ENCODE peak calls at places on chromosomes 16 and 17, in five cellular contexts. X is brain microvascular endothelial cell, P is cardiac muscle cell, G is A549, N is hepatocyte. C is an unnamed sample.

GRCh38 chr17:58420841-58421240 is 3.5 kb upstream of the RNF43 start:
- DNase-seq in N (no peak), G (no peak), X (no peak), P (no peak), C (no peak)

GRCh38 chr17:43129671-43130010 is 4.5 kb upstream of the BRCA1 start:
- DNase-seq in N (no peak), X (no peak), P (no peak), G (no peak), C (peak; percentile 3)

GRCh38 chr17:40307691-40308289 is 1.2 kb upstream of the RARA start:
- DNase-seq in P (no peak), X (no peak), G (no peak), N (no peak), C (no peak)

GRCh38 chr16:16120382-16121184 is 102.7 kb downstream of the ABCC6 start:
- DNase-seq in G (no peak), X (peak; percentile 12), P (no peak), N (no peak), C (peak; percentile 32)

GRCh38 chr17:55433629-55434422 is 12.2 kb upstream of the MMD start:
- DNase-seq in P (no peak), G (peak; percentile 80), N (peak; percentile 67), X (peak; percentile 89), C (no peak)

GRCh38 chr16:86747761-86748160 is 169.4 kb downstream of the FOXL1 start:
- DNase-seq in P (no peak), N (no peak), G (no peak), X (no peak), C (no peak)

GRCh38 chr16:20137909-20138308 is 64.2 kb upstream of the GPR139 start:
- DNase-seq in G (no peak), N (no peak), X (no peak), P (no peak), C (no peak)

GRCh38 chr17:60395508-60396065 is 3.7 kb upstream of the USP32 start:
- DNase-seq in P (no peak), G (no peak), X (no peak), N (no peak), C (no peak)

GRCh38 chr16:8720080-8720966 is 45.9 kb downstream of the ABAT start:
- DNase-seq in N (peak; percentile 89), G (no peak), X (no peak), P (peak; percentile 96), C (peak; percentile 83)

GRCh38 chr16:29852654-29853053 is 10.4 kb downstream of the CDIPT start:
- DNase-seq in X (no peak), N (no peak), G (no peak), P (no peak), C (no peak)

GRCh38 chr16:67941469-67942199 is 2.3 kb downstream of the LCAT start:
- DNase-seq in N (no peak), P (no peak), X (no peak), G (no peak), C (no peak)
- H3K27ac ChIP-seq in N (no peak overlapping the region), P (no peak overlapping the region), X (no peak overlapping the region), G (no peak overlapping the region), C (no peak overlapping the region)

DNA sequence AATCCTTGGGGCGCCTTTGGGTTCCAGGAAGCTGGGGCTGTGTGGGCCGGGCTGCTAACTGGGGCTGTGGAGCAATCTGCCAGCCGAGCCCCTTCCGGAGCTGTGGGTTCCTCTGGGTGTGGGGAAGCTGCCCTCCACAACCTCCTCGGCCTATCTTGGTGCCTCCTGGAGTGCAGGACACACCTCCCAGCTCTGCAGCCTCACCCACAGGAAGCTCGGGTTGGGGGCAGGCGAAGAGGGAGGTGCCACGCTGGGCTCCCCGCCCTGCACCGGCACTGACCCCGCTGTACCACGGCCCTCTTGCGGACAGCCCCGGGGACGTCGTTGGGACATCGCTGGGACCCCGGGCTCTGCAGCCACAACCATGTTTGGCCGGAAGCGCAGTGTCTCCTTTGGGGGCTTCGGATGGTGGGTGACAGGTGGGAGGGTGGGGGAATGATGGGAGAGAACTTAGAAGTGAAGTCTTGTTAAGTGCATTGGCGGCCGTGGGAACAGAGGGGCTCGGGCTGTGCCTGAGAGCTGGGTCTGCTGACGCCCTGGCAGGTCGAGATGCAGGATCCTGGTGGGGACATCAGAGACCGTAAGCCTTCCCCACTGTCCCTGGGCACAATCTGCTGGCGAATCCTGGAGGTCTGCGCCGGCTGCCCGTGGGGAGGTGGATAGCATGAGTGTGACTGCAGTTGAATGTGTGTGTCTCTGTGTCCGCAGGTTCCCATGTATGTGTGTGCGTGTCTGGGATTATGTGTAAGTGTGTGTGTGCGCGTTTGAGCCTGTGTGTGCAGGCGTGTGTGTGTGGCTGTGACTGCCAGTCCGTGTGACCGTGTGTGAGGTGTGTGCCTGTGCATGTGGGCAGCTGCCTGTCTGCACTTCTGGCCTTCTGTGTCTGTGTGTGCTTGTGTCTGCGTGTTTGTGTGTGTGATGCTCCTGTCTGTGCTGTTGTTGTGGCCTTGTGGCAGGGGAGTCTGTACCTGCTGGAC is at the start of gene RAP1GAP2:
- DNase-seq in G (no peak), X (no peak), N (no peak), P (no peak), C (peak; percentile 62)
- TF ChIP-seq CTCF in G (no peak), X (no peak), N (no peak), P (no peak), C (no peak)

GRCh38 chr17:81289627-81290026 is 5.5 kb downstream of the SLC38A10 start:
- DNase-seq in X (no peak), N (no peak), G (no peak), P (no peak), C (no peak)

GRCh38 chr17:81286491-81287145 is 8.5 kb downstream of the SLC38A10 start:
- DNase-seq in P (no peak), N (no peak), X (no peak), G (no peak), C (no peak)

GRCh38 chr17:81288715-81289114 is 6.4 kb downstream of the SLC38A10 start:
- DNase-seq in G (no peak), N (no peak), X (no peak), P (no peak), C (no peak)

GRCh38 chr17:81287155-81287554 is 8.0 kb downstream of the SLC38A10 start:
- DNase-seq in N (no peak), X (no peak), P (no peak), G (no peak), C (no peak)

DNA sequence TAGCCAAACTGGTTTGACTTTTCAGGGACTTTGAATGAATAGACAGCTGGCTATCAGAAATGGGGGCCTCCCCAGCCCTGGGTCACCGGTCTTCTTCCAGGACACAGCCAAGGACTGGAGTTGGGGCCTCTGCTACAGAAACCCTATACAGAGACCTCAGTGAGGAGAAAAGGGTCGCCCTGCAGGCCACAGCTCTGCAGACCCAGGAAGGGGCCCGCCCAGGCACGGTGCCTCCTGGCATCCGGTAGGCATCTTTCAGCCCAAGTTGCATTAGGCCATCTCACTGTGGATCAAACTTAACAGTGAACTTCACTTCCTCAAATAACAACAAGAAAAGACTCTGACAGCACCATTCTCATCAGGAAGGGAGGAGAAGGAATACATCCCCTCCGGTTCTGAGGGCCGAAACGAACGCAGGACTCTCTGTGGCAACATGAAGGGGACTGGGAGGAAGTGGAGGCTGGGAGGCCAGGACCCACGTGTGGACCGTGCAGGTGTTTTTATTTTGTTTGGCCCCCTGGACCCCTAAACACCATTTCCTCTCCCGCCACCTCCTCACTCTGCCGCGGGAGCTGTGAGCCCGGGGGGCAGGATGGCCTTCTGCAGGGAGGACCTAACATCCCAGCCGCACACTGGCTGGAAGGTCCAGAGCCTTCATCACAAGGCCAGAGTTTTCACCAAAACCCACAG is 7.2 kb downstream of the SLC38A10 start:
- DNase-seq in G (no peak), N (no peak), P (no peak), X (no peak), C (no peak)
- H3K27ac ChIP-seq in G (no peak overlapping the region), N (no peak overlapping the region), P (no peak overlapping the region), X (no peak overlapping the region), C (no peak overlapping the region)

GRCh38 chr16:88505405-88506082 is 52.5 kb downstream of the ZFPM1 start:
- DNase-seq in N (peak; percentile 80), X (no peak), P (peak; percentile 64), G (peak; percentile 69), C (peak; percentile 76)
- TF ChIP-seq CTCF in N (peak; percentile 39), X (peak; percentile 70), P (peak; percentile 46), G (peak; percentile 54), C (peak; percentile 49)

GRCh38 chr16:17512636-17513220 is 42.0 kb upstream of the XYLT1 start:
- DNase-seq in G (no peak), P (no peak), N (no peak), X (no peak), C (no peak)

GRCh38 chr16:17509194-17509593 is 38.4 kb upstream of the XYLT1 start:
- DNase-seq in X (no peak), P (no peak), N (no peak), G (no peak), C (no peak)

GRCh38 chr16:17511340-17511739 is 40.6 kb upstream of the XYLT1 start:
- DNase-seq in G (no peak), N (peak; percentile 11), X (no peak), P (no peak), C (no peak)

GRCh38 chr16:17508303-17508702 is 37.5 kb upstream of the XYLT1 start:
- DNase-seq in P (no peak), N (no peak), X (no peak), G (no peak), C (no peak)

GRCh38 chr16:17510532-17510931 is 39.8 kb upstream of the XYLT1 start:
- DNase-seq in N (no peak), X (no peak), P (no peak), G (no peak), C (no peak)
- H3K27ac ChIP-seq in N (no peak overlapping the region), X (no peak overlapping the region), P (no peak overlapping the region), G (no peak overlapping the region), C (no peak overlapping the region)

GRCh38 chr17:51493206-51493605 is 232.9 kb downstream of the UTP18 start:
- DNase-seq in P (no peak), N (no peak), X (no peak), G (no peak), C (no peak)

GRCh38 chr17:51491416-51491815 is 231.1 kb downstream of the UTP18 start:
- DNase-seq in X (no peak), N (no peak), P (no peak), G (no peak), C (no peak)

GRCh38 chr17:51486091-51486490 is 225.7 kb downstream of the UTP18 start:
- DNase-seq in G (no peak), N (no peak), X (no peak), P (no peak), C (no peak)

GRCh38 chr17:51486885-51487520 is 226.7 kb downstream of the UTP18 start:
- DNase-seq in G (no peak), P (no peak), X (no peak), N (no peak), C (no peak)

DNA sequence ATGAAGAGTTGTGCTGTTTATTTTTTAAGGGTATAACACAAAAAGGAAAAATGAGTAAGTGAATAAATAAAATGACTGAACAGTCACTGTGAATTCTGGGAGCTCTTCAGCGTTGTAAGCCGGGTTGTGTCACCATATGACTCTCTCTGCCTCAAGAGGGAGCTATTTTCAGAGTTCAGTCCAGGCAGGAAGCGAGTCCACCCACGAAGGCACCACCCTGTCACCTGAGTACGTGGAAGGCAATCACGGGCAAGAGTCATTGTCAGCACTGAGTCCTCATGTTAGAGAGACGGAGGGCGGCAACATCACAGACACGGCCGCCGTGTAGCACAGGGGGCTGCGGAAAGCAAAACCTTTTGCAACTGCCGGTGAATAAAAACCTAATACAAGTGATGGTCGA is 227.6 kb downstream of the UTP18 start:
- DNase-seq in X (no peak), G (no peak), P (peak; percentile 40), N (peak; percentile 10), C (no peak)
- TF ChIP-seq CTCF in X (no peak), G (no peak), P (no peak), N (peak; percentile 22), C (no peak)